ENCODE peak calls at places on chromosomes 11 and 22, in nine cellular contexts. Y, H, S, L, M, U, F, Z and R are unnamed samples.

GRCh38 chr11:15937601-15938361 is 418.6 kb downstream of the SOX6 start:
- DNase-seq in Y (peak; percentile 12), H (no peak), S (no peak), L (no peak), M (no peak), U (no peak), F (no peak), Z (no peak), R (no peak)

GRCh38 chr11:123381817-123382554 is 48.1 kb upstream of the GRAMD1B start:
- DNase-seq in Y (no peak), H (no peak), S (no peak), L (no peak), M (peak; percentile 49), U (no peak), F (no peak), Z (no peak), R (no peak)

GRCh38 chr11:128535468-128536457 is 51.6 kb downstream of the ETS1 start:
- DNase-seq in Y (no peak), H (no peak), S (no peak), L (no peak), M (no peak), U (no peak), F (no peak), Z (no peak), R (no peak)

GRCh38 chr11:27795955-27796861 is 96.0 kb upstream of the BDNF start:
- DNase-seq in Y (no peak), H (no peak), S (no peak), L (peak; percentile 72), M (no peak), U (no peak), F (peak; percentile 3), Z (no peak), R (no peak)

GRCh38 chr11:86606849-86607481 is 65.5 kb downstream of the ME3 start:
- DNase-seq in Y (peak; percentile 78), H (no peak), S (peak; percentile 57), L (no peak), M (no peak), U (no peak), F (peak; percentile 76), Z (peak; percentile 49), R (peak; percentile 40)

GRCh38 chr11:82229346-82229745 is 504.3 kb downstream of the FAM181B start:
- DNase-seq in Y (peak; percentile 2), H (no peak), S (peak; percentile 13), L (no peak), M (peak; percentile 10), U (no peak), F (peak; percentile 20), Z (peak; percentile 22), R (peak; percentile 8)

GRCh38 chr11:133579165-133580031 is 47.1 kb upstream of the OPCML start:
- DNase-seq in Y (no peak), H (no peak), S (no peak), L (no peak), M (no peak), U (no peak), F (no peak), Z (no peak), R (no peak)

GRCh38 chr22:37202706-37203105 is 9.6 kb downstream of the SSTR3 start:
- DNase-seq in Y (no peak), H (no peak), S (no peak), L (no peak), M (no peak), U (no peak), F (no peak), Z (no peak), R (no peak)

GRCh38 chr22:43413826-43414225 is 2.0 kb downstream of the MPPED1 start:
- DNase-seq in Y (no peak), H (no peak), S (no peak), L (no peak), M (no peak), U (no peak), F (no peak), Z (no peak), R (no peak)

GRCh38 chr11:15327786-15328231 is 213.1 kb downstream of the INSC start:
- DNase-seq in Y (peak; percentile 66), H (peak; percentile 35), S (peak; percentile 39), L (peak; percentile 83), M (peak; percentile 34), U (no peak), F (peak; percentile 26), Z (peak; percentile 51), R (peak; percentile 3)

GRCh38 chr22:41780714-41781507 is 19.6 kb upstream of the CCDC134 start:
- DNase-seq in Y (peak; percentile 65), H (no peak), S (no peak), L (peak; percentile 96), M (peak; percentile 87), U (peak; percentile 77), F (peak; percentile 57), Z (peak; percentile 83), R (peak; percentile 56)

GRCh38 chr22:44411226-44412135 is 86.6 kb downstream of the RTL6 start:
- DNase-seq in Y (no peak), H (no peak), S (no peak), L (no peak), M (no peak), U (no peak), F (peak; percentile 66), Z (peak; percentile 4), R (no peak)

GRCh38 chr11:25214535-25215176 is 717.8 kb downstream of the LUZP2 start:
- DNase-seq in Y (no peak), H (no peak), S (no peak), L (no peak), M (no peak), U (no peak), F (no peak), Z (no peak), R (no peak)

GRCh38 chr11:71206186-71206585 is 46.2 kb downstream of the SHANK2 start:
- DNase-seq in Y (peak; percentile 65), H (no peak), S (no peak), L (no peak), M (no peak), U (no peak), F (no peak), Z (peak; percentile 1), R (peak; percentile 8)

GRCh38 chr11:79431535-79431934 is 9.3 kb downstream of the TENM4 start:
- DNase-seq in Y (no peak), H (no peak), S (no peak), L (no peak), M (no peak), U (no peak), F (peak; percentile 95), Z (no peak), R (no peak)

GRCh38 chr22:42313804-42314581 is 43.5 kb upstream of the TCF20 start:
- DNase-seq in Y (peak; percentile 16), H (peak; percentile 75), S (peak; percentile 77), L (peak; percentile 92), M (peak; percentile 66), U (no peak), F (peak; percentile 81), Z (peak; percentile 53), R (no peak)

DNA sequence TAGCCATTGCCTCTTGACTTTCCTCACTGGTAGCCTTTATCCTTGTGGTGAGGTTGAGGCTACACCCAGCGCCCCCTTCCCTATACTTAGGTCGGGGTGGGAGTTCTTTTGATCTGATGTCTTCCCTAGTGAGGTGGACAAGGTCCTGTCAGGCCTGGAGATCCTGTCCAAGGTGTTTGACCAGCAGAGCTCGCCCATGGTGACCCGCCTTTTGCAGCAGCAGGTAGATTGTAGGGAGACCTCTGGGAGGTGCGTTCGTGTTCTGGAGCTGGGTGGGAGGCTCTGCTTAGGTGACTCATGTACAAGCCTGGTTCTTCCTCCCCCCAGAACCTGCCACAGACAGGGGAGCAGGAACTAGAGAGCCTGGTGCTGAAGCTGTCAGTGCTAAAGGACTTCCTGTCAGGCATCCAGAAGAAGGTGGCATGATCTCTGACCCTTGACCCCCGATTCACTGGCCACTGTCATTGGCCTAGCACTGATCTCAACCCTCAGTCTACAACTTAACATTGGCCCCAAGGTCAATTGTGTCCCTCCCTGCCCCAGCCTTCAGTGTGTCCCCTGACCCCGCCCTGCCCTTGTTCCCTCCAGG is 4.9 kb downstream of the INPPL1 start:
- DNase-seq in Y (no peak), H (no peak), S (no peak), L (peak; percentile 45), M (no peak), U (no peak), F (no peak), Z (no peak), R (no peak)
- TF ChIP-seq CTCF in Y (no peak), H (no peak), S (no peak), L (no peak), M (no peak), U (no peak), F (no peak), Z (no peak), R (no peak)

DNA sequence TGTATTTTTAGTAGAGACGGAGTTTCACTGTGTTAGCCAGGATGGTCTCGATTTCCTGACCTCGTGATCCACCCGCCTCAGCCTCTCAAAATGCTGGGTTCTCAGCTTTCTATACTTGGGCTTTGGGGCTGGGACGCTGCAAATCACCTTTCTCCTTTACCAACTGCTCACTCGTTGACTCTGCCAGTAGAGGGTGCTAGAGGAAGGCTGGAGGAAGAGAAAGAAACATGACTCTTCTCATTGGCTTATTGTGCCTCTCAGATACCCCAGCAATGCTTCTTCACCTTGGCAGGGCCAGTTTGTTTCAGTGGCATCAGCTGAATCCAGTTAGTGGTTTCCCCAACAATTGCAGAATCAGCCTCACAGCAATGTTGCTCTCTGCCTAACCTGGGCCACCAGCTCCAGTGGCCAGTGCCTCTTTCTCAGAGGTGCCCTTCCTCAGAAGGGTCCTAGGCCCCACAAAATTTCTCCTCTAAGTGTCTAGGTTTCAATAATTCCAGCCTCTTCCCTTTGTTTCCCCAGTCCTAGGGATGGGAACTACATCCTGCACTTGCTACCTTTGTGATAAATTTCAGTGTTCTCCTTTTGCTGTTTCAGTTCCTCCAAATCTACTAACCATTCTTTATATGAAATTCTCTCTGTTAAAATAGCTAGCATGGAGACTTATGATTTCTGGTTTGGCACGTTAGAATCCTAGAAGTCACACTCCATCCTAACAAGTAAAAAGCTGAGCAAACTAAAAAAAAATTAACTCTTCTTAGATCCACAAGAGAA is 71.5 kb upstream of the VSTM5 start:
- DNase-seq in Y (peak; percentile 74), H (peak; percentile 60), S (peak; percentile 51), L (peak; percentile 54), M (peak; percentile 52), U (no peak), F (peak; percentile 72), Z (peak; percentile 79), R (peak; percentile 73)
- TF ChIP-seq CTCF in Y (peak; percentile 93), H (peak; percentile 94), S (peak; percentile 44), L (no peak), M (peak; percentile 42), U (no peak), F (peak; percentile 89), Z (peak; percentile 89), R (peak; percentile 90)

GRCh38 chr11:102368472-102368871 is 21.5 kb downstream of the BIRC2 start:
- DNase-seq in Y (no peak), H (no peak), S (no peak), L (no peak), M (peak; percentile 74), U (no peak), F (no peak), Z (no peak), R (no peak)

GRCh38 chr11:102364991-102365390 is 18.0 kb downstream of the BIRC2 start:
- DNase-seq in Y (no peak), H (no peak), S (no peak), L (no peak), M (no peak), U (no peak), F (no peak), Z (no peak), R (no peak)

GRCh38 chr11:102367364-102367763 is 20.4 kb downstream of the BIRC2 start:
- DNase-seq in Y (no peak), H (no peak), S (peak; percentile 29), L (no peak), M (no peak), U (no peak), F (peak; percentile 19), Z (peak; percentile 54), R (peak; percentile 17)
- TF ChIP-seq CTCF in Y (no peak), H (no peak), S (peak; percentile 46), L (no peak), M (no peak), U (peak; percentile 70), F (no peak), Z (peak; percentile 17), R (peak; percentile 29)

GRCh38 chr11:5291207-5291838 is 10.4 kb downstream of the OR51B4 start:
- DNase-seq in Y (peak; percentile 58), H (peak; percentile 35), S (peak; percentile 73), L (no peak), M (peak; percentile 65), U (no peak), F (peak; percentile 70), Z (peak; percentile 63), R (peak; percentile 31)
- TF ChIP-seq CTCF in Y (peak; percentile 81), H (peak; percentile 79), S (peak; percentile 74), L (no peak), M (peak; percentile 50), U (no peak), F (peak; percentile 80), Z (peak; percentile 85), R (peak; percentile 67)